ENCODE peak calls at places on chromosomes 12 and 14, in eight cellular contexts. D, O, F, K, M, B, W and J are unnamed samples.
A peak's percentile ranks its signal among the peaks of the same experiment; 100 is the strongest.

GRCh38 chr14:64937176-64937820 is 5.2 kb downstream of the GPX2 start:
- DNase-seq in O (peak; percentile 35), M (no peak), F (no peak), W (no peak), B (no peak), K (no peak), D (no peak), J (no peak)

GRCh38 chr12:66118240-66118891 is 12.2 kb downstream of the LLPH start:
- DNase-seq in F (peak; percentile 23), W (no peak), B (no peak), O (no peak), D (no peak), M (no peak), K (peak; percentile 74), J (no peak)

GRCh38 chr12:21769311-21769710 is 5.2 kb downstream of the KCNJ8 start:
- DNase-seq in B (no peak), K (no peak), F (peak; percentile 13), D (no peak), W (no peak), M (no peak), O (no peak), J (no peak)

GRCh38 chr12:54292083-54292930 is 8.5 kb downstream of the NFE2 start:
- DNase-seq in F (no peak), K (no peak), M (no peak), D (no peak), O (no peak), W (no peak), B (no peak), J (no peak)

GRCh38 chr12:122963928-122964240 is 2.4 kb downstream of the ABCB9 start:
- DNase-seq in F (no peak), K (no peak), M (no peak), O (peak; percentile 56), W (no peak), D (no peak), B (no peak), J (no peak)

GRCh38 chr14:30256627-30257026 is 302.3 kb upstream of the G2E3 start:
- DNase-seq in M (no peak), K (no peak), F (no peak), O (no peak), D (no peak), W (no peak), B (no peak), J (no peak)

GRCh38 chr14:54622189-54622958 is 55.4 kb downstream of the SAMD4A start:
- DNase-seq in O (no peak), K (no peak), F (no peak), D (no peak), M (no peak), B (no peak), W (no peak), J (no peak)

GRCh38 chr14:35405304-35405996 is 901 bp upstream of the NFKBIA start:
- DNase-seq in B (no peak), W (peak; percentile 51), M (no peak), D (peak; percentile 55), O (no peak), K (peak; percentile 32), F (no peak), J (no peak)

GRCh38 chr14:33894339-33894738 is 56.5 kb downstream of the EGLN3 start:
- DNase-seq in F (no peak), M (no peak), O (no peak), B (no peak), K (no peak), D (no peak), W (no peak), J (no peak)

GRCh38 chr14:83047436-83047835 is 1513.8 kb upstream of the SEL1L start:
- DNase-seq in F (no peak), K (no peak), W (no peak), B (no peak), M (no peak), D (no peak), O (no peak), J (no peak)

GRCh38 chr12:107311682-107312081 is 218.3 kb upstream of the CRY1 start:
- DNase-seq in O (no peak), W (no peak), M (no peak), B (peak; percentile 67), D (no peak), F (no peak), K (no peak), J (no peak)

GRCh38 chr14:51188566-51189185 is 51.4 kb upstream of the TMX1 start:
- DNase-seq in D (no peak), K (no peak), B (no peak), M (no peak), O (no peak), W (no peak), F (no peak), J (no peak)

GRCh38 chr14:91177073-91177796 is 63.4 kb downstream of the DGLUCY start:
- DNase-seq in M (no peak), F (peak; percentile 70), D (peak; percentile 71), O (peak; percentile 55), K (peak; percentile 71), W (peak; percentile 60), B (peak; percentile 89), J (no peak)

GRCh38 chr12:48997719-48998496 is 1.3 kb downstream of the DDN start:
- DNase-seq in O (no peak), W (peak; percentile 11), B (peak; percentile 29), D (no peak), M (no peak), F (no peak), K (no peak), J (no peak)

GRCh38 chr12:4824415-4824814 is 85.3 kb upstream of the KCNA1 start:
- DNase-seq in M (no peak), O (no peak), B (no peak), K (peak; percentile 98), D (no peak), F (peak; percentile 82), W (no peak), J (no peak)

GRCh38 chr12:29249930-29250329 is 100.9 kb downstream of the FAR2 start:
- DNase-seq in W (no peak), F (no peak), O (no peak), M (no peak), D (no peak), K (no peak), B (no peak), J (no peak)

GRCh38 chr12:91289072-91289471 is 106.5 kb upstream of the DCN start:
- DNase-seq in B (no peak), K (no peak), F (no peak), D (no peak), O (no peak), W (no peak), M (no peak), J (no peak)

GRCh38 chr14:72942934-72943333 is 16.7 kb downstream of the DCAF4 start:
- DNase-seq in W (no peak), F (no peak), B (no peak), M (no peak), O (no peak), K (no peak), D (no peak), J (no peak)

GRCh38 chr12:2259368-2259767 is 206.6 kb downstream of the CACNA1C start:
- DNase-seq in M (no peak), B (peak; percentile 75), F (no peak), W (no peak), O (no peak), K (no peak), D (no peak), J (no peak)

GRCh38 chr12:102465762-102466560 is 14.4 kb downstream of the IGF1 start:
- DNase-seq in B (no peak), K (no peak), M (no peak), D (no peak), F (peak; percentile 14), O (no peak), W (no peak), J (no peak)

GRCh38 chr12:109329003-109329402 is 18.7 kb upstream of the MYO1H start:
- DNase-seq in B (no peak), D (no peak), F (no peak), O (no peak), W (no peak), K (no peak), M (no peak), J (no peak)

GRCh38 chr14:81449114-81449513 is 49.0 kb upstream of the STON2 start:
- DNase-seq in O (no peak), D (no peak), F (no peak), M (no peak), B (no peak), W (no peak), K (no peak), J (no peak)

GRCh38 chr14:44795725-44796124 is 166.0 kb downstream of the KLHL28 start:
- DNase-seq in D (no peak), O (no peak), M (no peak), B (no peak), W (no peak), F (no peak), K (peak; percentile 42), J (no peak)

GRCh38 chr14:101501341-101501740 is 60.0 kb upstream of the DIO3 start:
- DNase-seq in O (no peak), K (no peak), D (peak; percentile 30), W (no peak), F (no peak), M (no peak), B (no peak), J (no peak)

GRCh38 chr12:39541471-39541870 is 78.1 kb downstream of the ABCD2 start:
- DNase-seq in K (no peak), B (no peak), O (no peak), F (no peak), D (no peak), M (no peak), W (no peak), J (no peak)

GRCh38 chr12:93868771-93869170 is 191.6 kb downstream of the CRADD start:
- DNase-seq in O (no peak), D (no peak), K (no peak), B (no peak), F (no peak), W (no peak), M (no peak), J (no peak)

GRCh38 chr12:52270541-52271070 is 3.8 kb upstream of the KRT86 start:
- DNase-seq in W (no peak), M (no peak), B (no peak), D (peak; percentile 6), O (no peak), K (no peak), F (no peak), J (no peak)

GRCh38 chr12:54561164-54561563 is 11.8 kb downstream of the PDE1B start:
- DNase-seq in W (no peak), K (no peak), O (no peak), F (no peak), B (peak; percentile 38), D (peak; percentile 60), M (no peak), J (no peak)

GRCh38 chr12:4393211-4393610 is 13.7 kb upstream of the FGF23 start:
- DNase-seq in B (no peak), K (no peak), W (no peak), O (no peak), F (no peak), D (no peak), M (no peak), J (no peak)

GRCh38 chr14:64943556-64943955 is 1.0 kb upstream of the GPX2 start:
- DNase-seq in M (no peak), D (no peak), B (no peak), F (no peak), K (no peak), O (no peak), W (no peak), J (no peak)

GRCh38 chr12:12646483-12647072 is 34.9 kb downstream of the CREBL2 start:
- DNase-seq in W (no peak), K (no peak), B (no peak), F (no peak), D (no peak), O (no peak), M (no peak), J (no peak)

GRCh38 chr12:96864335-96864734 is 42.7 kb upstream of the NEDD1 start:
- DNase-seq in M (no peak), O (no peak), F (no peak), W (no peak), K (no peak), B (no peak), D (no peak), J (no peak)

GRCh38 chr14:22739423-22739822 is 27.1 kb upstream of the OXA1L start:
- DNase-seq in W (no peak), O (no peak), M (no peak), F (no peak), K (peak; percentile 49), D (no peak), B (no peak), J (no peak)

GRCh38 chr12:13170892-13171490 is 25.5 kb upstream of the EMP1 start:
- DNase-seq in D (no peak), O (no peak), K (no peak), W (no peak), B (no peak), M (no peak), F (peak; percentile 38), J (no peak)